ENCODE peak calls at places on chromosome 21, in five cellular contexts. N is astrocyte of the spinal cord; Q is epithelial cell of esophagus; U is stimulated activated CD8-positive, alpha-beta memory T cell treated with anti-CD3 and anti-CD28 coated beads, Interleukin-2, amount 100 ng/mL, for 48 hours; B is lung. P is an unnamed sample.

GRCh38 chr21:15439726-15440125 is 290.1 kb upstream of the USP25 start:
- DNase-seq in B (no peak), U (no peak), N (no peak), Q (no peak), P (no peak)

GRCh38 chr21:37005548-37006242 is 807 bp upstream of the RIPPLY3 start:
- DNase-seq in U (no peak), B (no peak), N (no peak), Q (no peak), P (peak; percentile 55)

GRCh38 chr21:31731802-31732537 is at the start of gene SCAF4:
- DNase-seq in N (peak; percentile 91), Q (peak; percentile 92), U (peak; percentile 76), B (peak; percentile 90), P (peak; percentile 95)

GRCh38 chr21:42677339-42678117 is 24.1 kb downstream of the PDE9A start:
- DNase-seq in B (no peak), Q (peak; percentile 34), U (no peak), N (peak; percentile 84), P (no peak)

GRCh38 chr21:27817061-27817460 is 850.2 kb upstream of the ADAMTS5 start:
- DNase-seq in N (no peak), U (no peak), Q (no peak), B (no peak), P (no peak)

GRCh38 chr21:25838809-25839208 is 104.0 kb downstream of the GABPA start:
- DNase-seq in Q (peak; percentile 60), B (no peak), N (peak; percentile 60), U (no peak), P (no peak)

GRCh38 chr21:14566889-14567288 is 20.8 kb upstream of the SAMSN1 start:
- DNase-seq in U (no peak), Q (no peak), N (no peak), B (no peak), P (no peak)

GRCh38 chr21:39153373-39153772 is 29.9 kb downstream of the PSMG1 start:
- DNase-seq in U (no peak), B (no peak), N (no peak), Q (peak; percentile 16), P (no peak)

GRCh38 chr21:42161401-42161956 is 57.5 kb upstream of the ABCG1 start:
- DNase-seq in N (no peak), B (no peak), Q (no peak), U (no peak), P (no peak)

GRCh38 chr21:42735061-42735460 is 81.6 kb downstream of the PDE9A start:
- DNase-seq in B (no peak), N (no peak), U (no peak), Q (no peak), P (no peak)

GRCh38 chr21:45291613-45292398 is 4.1 kb upstream of the POFUT2 start:
- DNase-seq in N (no peak), U (no peak), Q (no peak), B (no peak), P (peak; percentile 51)

GRCh38 chr21:33042812-33043211 is 17.1 kb downstream of the OLIG2 start:
- DNase-seq in Q (peak; percentile 71), B (no peak), U (no peak), N (peak; percentile 95), P (no peak)

GRCh38 chr21:17828223-17828622 is 9.1 kb upstream of the C21orf91 start:
- DNase-seq in U (no peak), B (no peak), Q (peak; percentile 48), N (peak; percentile 51), P (no peak)

GRCh38 chr21:33245289-33245918 is 15.7 kb downstream of the IFNAR2 start:
- DNase-seq in U (no peak), N (no peak), B (no peak), Q (no peak), P (no peak)

GRCh38 chr21:33537212-33537611 is 4.7 kb downstream of the GART start:
- DNase-seq in N (no peak), U (no peak), Q (no peak), B (no peak), P (no peak)

GRCh38 chr21:45547211-45547900 is 5.1 kb upstream of the SLC19A1 start:
- DNase-seq in Q (no peak), B (no peak), N (no peak), U (no peak), P (no peak)

GRCh38 chr21:27132270-27132669 is 165.4 kb upstream of the ADAMTS5 start:
- DNase-seq in B (no peak), Q (no peak), U (no peak), N (peak; percentile 22), P (no peak)

GRCh38 chr21:31470896-31471694 is 127.0 kb upstream of the TIAM1 start:
- DNase-seq in Q (no peak), B (no peak), N (no peak), U (no peak), P (peak; percentile 53)

P was measured in ecto neural progenitor cell.